ENCODE peak calls at places on chromosomes 7 and 10, in seven cellular contexts. L is tibial nerve; B is HepG2; E is mesendoderm; T is CD4-positive, alpha-beta memory T cell; S is colonic mucosa; C is PC-3. H is an unnamed sample. For H3K36me3, the result is how much of the 10 kb centered on the place peaks cover.

GRCh38 chr10:86648706-86649426 is 5.5 kb upstream of the OPN4 start:
- DNase-seq in C (peak), E (no peak), S (peak), T (no peak), B (no peak), L (peak), H (no peak)

GRCh38 chr7:94907420-94908203 is at the start of gene PPP1R9A:
- DNase-seq in B (peak), C (peak), S (peak), T (no peak), L (no peak), E (peak), H (no peak)

GRCh38 chr10:3774814-3775670 is 10.0 kb downstream of the KLF6 start:
- DNase-seq in S (no peak), L (no peak), T (peak), C (peak), E (peak), B (no peak), H (peak)

GRCh38 chr7:32479574-32480200 is 10.5 kb downstream of the LSM5 start:
- DNase-seq in E (peak), S (peak), L (no peak), B (peak), T (peak), C (peak), H (no peak)

GRCh38 chr10:101834341-101834740 is 9.3 kb downstream of the KCNIP2 start:
- DNase-seq in C (peak), S (no peak), T (no peak), E (no peak), L (no peak), B (no peak), H (no peak)

GRCh38 chr7:93228302-93228701 is 2.0 kb upstream of the HEPACAM2 start:
- DNase-seq in S (peak), L (no peak), C (peak), T (peak), E (peak), B (peak), H (no peak)

GRCh38 chr10:75782463-75783248 is 351.2 kb downstream of the LRMDA start:
- DNase-seq in B (no peak), E (no peak), L (no peak), S (no peak), T (no peak), C (no peak), H (no peak)

GRCh38 chr10:5609952-5610616 is 56.3 kb downstream of the ASB13 start:
- DNase-seq in E (no peak), B (no peak), S (peak), C (peak), L (no peak), T (no peak), H (no peak)

DNA sequence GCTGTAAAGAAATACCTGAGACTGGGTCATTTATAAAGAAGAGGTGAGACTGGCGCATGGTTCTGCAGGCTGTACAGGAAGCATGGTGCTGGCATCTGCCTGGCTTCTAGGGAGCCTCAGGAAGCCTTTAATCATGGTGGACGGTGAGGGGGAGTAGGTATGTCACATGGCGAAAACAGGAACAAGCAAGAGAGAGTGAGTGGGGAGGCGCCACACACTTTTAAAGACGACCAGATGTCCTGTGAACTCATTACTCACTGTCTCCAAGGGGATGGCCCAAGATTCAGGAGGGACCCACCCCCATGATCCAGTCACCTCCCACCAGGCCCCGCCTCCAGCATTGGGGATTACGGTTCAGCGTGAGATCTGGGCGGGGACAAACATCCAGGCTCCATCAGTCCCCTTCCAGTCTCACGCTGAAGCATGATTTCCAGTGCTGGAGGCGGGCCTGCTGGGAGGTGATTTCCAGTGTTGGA is 3.2 kb downstream of the ZNF316 start:
- DNase-seq in E (peak), S (peak), B (no peak), T (no peak), L (peak), C (no peak), H (no peak)
- H3K36me3 ChIP-seq in E (under half), S (under half), B (under half), T (under half), L (half or more), C (under half), H (under half)

GRCh38 chr7:75878769-75879596 is at the start of gene RHBDD2:
- DNase-seq in B (peak), L (peak), S (peak), E (peak), C (peak), T (peak), H (peak)
- H3K27ac ChIP-seq in B (peak), L (peak), S (peak), E (peak), C (peak), T (peak), H (peak)

GRCh38 chr10:92024700-92025099 is 101.1 kb downstream of the BTAF1 start:
- DNase-seq in C (no peak), E (no peak), B (no peak), L (no peak), S (no peak), T (no peak), H (no peak)
- H3K36me3 ChIP-seq in C (under half), E (under half), B (under half), L (half or more), S (under half), T (half or more), H (under half)

GRCh38 chr7:149715476-149715875 is 57.9 kb downstream of the ZNF467 start:
- DNase-seq in T (no peak), B (no peak), L (no peak), S (no peak), E (no peak), C (no peak), H (no peak)

GRCh38 chr7:149716007-149716931 is 57.1 kb downstream of the ZNF467 start:
- DNase-seq in B (no peak), C (no peak), E (no peak), T (no peak), L (no peak), S (no peak), H (no peak)

GRCh38 chr7:149717481-149717880 is 55.9 kb downstream of the ZNF467 start:
- DNase-seq in E (no peak), B (no peak), T (no peak), L (no peak), S (no peak), C (no peak), H (no peak)

GRCh38 chr7:149718730-149719049 is 54.7 kb downstream of the ZNF467 start:
- DNase-seq in E (no peak), S (no peak), T (no peak), C (no peak), B (no peak), L (no peak), H (no peak)

GRCh38 chr7:149716932-149717307 is 56.5 kb downstream of the ZNF467 start:
- DNase-seq in T (no peak), E (no peak), B (no peak), S (no peak), C (no peak), L (no peak), H (no peak)
- H3K27ac ChIP-seq in T (no peak), E (no peak), B (no peak), S (no peak), C (no peak), L (peak), H (no peak)

DNA sequence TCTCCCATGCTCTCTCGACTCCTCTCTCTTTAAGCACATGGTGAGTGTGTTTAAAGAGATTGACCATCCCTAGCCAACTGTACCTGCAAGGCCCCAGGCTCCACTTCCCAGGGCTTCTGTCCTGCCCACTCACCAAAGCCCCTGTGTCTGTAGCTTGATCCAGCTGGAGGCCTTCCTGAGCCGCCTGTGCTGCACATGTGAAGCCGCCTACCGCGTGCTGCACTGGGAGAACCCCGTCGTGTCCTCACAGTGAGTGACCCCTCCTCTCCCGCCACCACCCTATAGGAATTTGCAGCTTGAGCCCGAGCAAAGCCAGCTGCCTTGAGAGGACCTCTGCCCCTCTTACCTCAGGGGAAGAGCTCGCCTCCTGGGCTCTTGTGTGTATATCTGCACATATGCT is 11.2 kb downstream of the ZFYVE27 start:
- DNase-seq in S (no peak), T (no peak), B (no peak), L (no peak), C (no peak), E (no peak), H (no peak)
- H3K36me3 ChIP-seq in S (under half), T (half or more), B (under half), L (half or more), C (under half), E (under half), H (half or more)

DNA sequence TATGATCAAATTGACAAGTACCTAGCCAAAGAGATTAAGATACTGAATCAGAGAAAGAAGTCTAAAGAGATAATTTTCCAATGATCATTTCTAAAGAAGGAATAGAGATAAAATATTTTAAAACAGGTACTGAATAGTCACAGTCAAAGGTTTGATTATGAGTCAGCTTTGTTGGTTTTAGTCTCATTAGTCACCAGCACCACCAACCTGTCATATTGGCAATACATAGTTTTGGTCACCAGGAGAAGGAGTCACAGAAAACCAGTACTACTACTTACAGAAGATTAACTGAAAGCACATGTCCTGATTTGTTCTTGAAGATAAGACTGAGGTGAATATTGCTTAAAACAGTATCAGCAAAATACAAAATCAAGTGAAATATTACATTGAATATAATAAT is 34.6 kb downstream of the ZEB1 start:
- DNase-seq in C (peak), T (peak), B (peak), E (peak), S (no peak), L (no peak), H (no peak)
- H3K27ac ChIP-seq in C (peak), T (no peak), B (no peak), E (no peak), S (no peak), L (no peak), H (no peak)

GRCh38 chr7:100432621-100433275 is 3.1 kb downstream of the MEPCE start:
- DNase-seq in S (no peak), C (no peak), L (no peak), T (no peak), B (no peak), E (no peak), H (no peak)
- H3K36me3 ChIP-seq in S (under half), C (under half), L (under half), T (under half), B (under half), E (under half), H (under half)

H was measured in CD8-positive, alpha-beta memory T cell.